ENCODE peak calls at places on chromosomes 12 and 14, in ten cellular contexts. F is GM10248, R is upper lobe of left lung, A is tibial nerve, O is lower lobe of right lung, Y is epithelial cell of esophagus, L is endothelial cell of umbilical vein, G is GM13977, C is heart left ventricle, N is upper lobe of right lung. V is an unnamed sample.
A peak's percentile ranks its signal among the peaks of the same experiment; 100 is the strongest.

GRCh38 chr12:28708918-28709371 is 440.1 kb upstream of the FAR2 start:
- DNase-seq in F (no peak), R (no peak), A (peak; percentile 11), O (no peak), Y (no peak), L (no peak), G (no peak), C (no peak), N (no peak), V (no peak)

GRCh38 chr12:39294712-39295111 is 148.2 kb downstream of the KIF21A start:
- DNase-seq in F (no peak), R (no peak), A (no peak), O (no peak), Y (no peak), L (no peak), G (no peak), C (no peak), N (no peak), V (no peak)

GRCh38 chr14:50763386-50764007 is 67.5 kb downstream of the NIN start:
- DNase-seq in F (no peak), R (no peak), A (no peak), O (no peak), Y (no peak), L (no peak), G (no peak), C (no peak), N (no peak), V (no peak)

GRCh38 chr12:67434653-67435375 is 165.7 kb downstream of the CAND1 start:
- DNase-seq in F (no peak), R (no peak), A (peak; percentile 28), O (no peak), Y (peak; percentile 78), L (no peak), G (no peak), C (no peak), N (no peak), V (no peak)

GRCh38 chr12:42090899-42091298 is 53.8 kb downstream of the GXYLT1 start:
- DNase-seq in F (no peak), R (no peak), A (no peak), O (no peak), Y (peak; percentile 33), L (peak; percentile 80), G (no peak), C (no peak), N (no peak), V (no peak)

GRCh38 chr12:55797068-55797467 is 20.5 kb downstream of the SARNP start:
- DNase-seq in F (no peak), R (no peak), A (peak; percentile 27), O (no peak), Y (peak; percentile 50), L (peak; percentile 41), G (no peak), C (peak; percentile 18), N (no peak), V (no peak)

GRCh38 chr12:4555804-4556203 is 6.2 kb upstream of the DYRK4 start:
- DNase-seq in F (no peak), R (no peak), A (no peak), O (no peak), Y (peak; percentile 33), L (no peak), G (no peak), C (no peak), N (no peak), V (no peak)

GRCh38 chr14:93879362-93879983 is 47.7 kb upstream of the FAM181A start:
- DNase-seq in F (no peak), R (peak; percentile 48), A (no peak), O (no peak), Y (no peak), L (no peak), G (no peak), C (no peak), N (peak; percentile 63), V (no peak)

GRCh38 chr12:113863455-113863845 is 102.7 kb downstream of the RBM19 start:
- DNase-seq in F (no peak), R (no peak), A (no peak), O (no peak), Y (peak; percentile 14), L (no peak), G (no peak), C (no peak), N (no peak), V (no peak)

GRCh38 chr12:50112456-50113218 is 601 bp downstream of the COX14 start:
- DNase-seq in F (no peak), R (peak; percentile 62), A (peak; percentile 44), O (no peak), Y (no peak), L (no peak), G (no peak), C (no peak), N (no peak), V (peak; percentile 48)

GRCh38 chr14:100839573-100840175 is 13.8 kb downstream of the MEG3 start:
- DNase-seq in F (no peak), R (no peak), A (no peak), O (peak; percentile 38), Y (no peak), L (no peak), G (no peak), C (no peak), N (no peak), V (no peak)

GRCh38 chr12:58981961-58982360 is 61.7 kb upstream of the LRIG3 start:
- DNase-seq in F (no peak), R (no peak), A (no peak), O (no peak), Y (no peak), L (no peak), G (no peak), C (no peak), N (no peak), V (no peak)

GRCh38 chr12:110109037-110109836 is 14.9 kb upstream of the IFT81 start:
- DNase-seq in F (no peak), R (peak; percentile 84), A (peak; percentile 97), O (peak; percentile 73), Y (peak; percentile 89), L (peak; percentile 81), G (no peak), C (peak; percentile 75), N (peak; percentile 77), V (no peak)
- TF ChIP-seq CTCF in F (no peak), R (peak; percentile 10), A (peak; percentile 65), O (no peak), Y (no peak), L (no peak), G (no peak), C (no peak), N (no peak), V (no peak)

GRCh38 chr14:60882219-60882618 is 98.7 kb downstream of the TRMT5 start:
- DNase-seq in F (no peak), R (no peak), A (no peak), O (no peak), Y (no peak), L (no peak), G (no peak), C (no peak), N (no peak), V (no peak)
- TF ChIP-seq CTCF in F (no peak), R (no peak), A (no peak), O (no peak), Y (no peak), L (no peak), G (no peak), C (no peak), N (no peak), V (no peak)

GRCh38 chr12:31600764-31601163 is 9.8 kb upstream of the DENND5B start:
- DNase-seq in F (no peak), R (no peak), A (no peak), O (no peak), Y (no peak), L (peak; percentile 86), G (no peak), C (no peak), N (no peak), V (no peak)
- TF ChIP-seq CTCF in F (no peak), R (no peak), A (no peak), O (no peak), Y (no peak), L (no peak), G (no peak), C (no peak), N (no peak), V (no peak)

GRCh38 chr14:89953602-89954001 is 928 bp downstream of the EFCAB11 start:
- DNase-seq in F (no peak), R (no peak), A (no peak), O (no peak), Y (no peak), L (no peak), G (no peak), C (no peak), N (no peak), V (no peak)

GRCh38 chr14:89954045-89955021 is at the start of gene EFCAB11:
- DNase-seq in F (peak; percentile 93), R (peak; percentile 94), A (peak; percentile 97), O (peak; percentile 96), Y (peak; percentile 99), L (peak; percentile 100), G (peak; percentile 92), C (peak; percentile 98), N (peak; percentile 95), V (peak; percentile 93)

GRCh38 chr14:89956294-89957009 is 725 bp downstream of the TDP1 start:
- DNase-seq in F (peak; percentile 71), R (peak; percentile 69), A (peak; percentile 20), O (peak; percentile 71), Y (peak; percentile 94), L (peak; percentile 80), G (peak; percentile 69), C (peak; percentile 41), N (peak; percentile 69), V (peak; percentile 74)

GRCh38 chr14:89955022-89955414 is 488 bp upstream of the EFCAB11 start:
- DNase-seq in F (no peak), R (no peak), A (peak; percentile 17), O (no peak), Y (no peak), L (no peak), G (no peak), C (no peak), N (no peak), V (no peak)

GRCh38 chr14:89955418-89956293 is at the start of gene TDP1:
- DNase-seq in F (peak; percentile 95), R (peak; percentile 96), A (peak; percentile 92), O (peak; percentile 97), Y (peak; percentile 98), L (peak; percentile 96), G (peak; percentile 96), C (peak; percentile 95), N (peak; percentile 97), V (peak; percentile 96)
- TF ChIP-seq CTCF in F (no peak), R (no peak), A (peak; percentile 58), O (no peak), Y (no peak), L (peak; percentile 7), G (no peak), C (no peak), N (no peak), V (no peak)

GRCh38 chr12:81128930-81129554 is 51.2 kb downstream of the ACSS3 start:
- DNase-seq in F (peak; percentile 37), R (no peak), A (no peak), O (no peak), Y (peak; percentile 51), L (peak; percentile 60), G (peak; percentile 26), C (peak; percentile 7), N (no peak), V (peak; percentile 40)
- TF ChIP-seq CTCF in F (peak; percentile 75), R (peak; percentile 51), A (peak; percentile 63), O (peak; percentile 66), Y (peak; percentile 91), L (peak; percentile 78), G (peak; percentile 81), C (peak; percentile 68), N (peak; percentile 66), V (peak; percentile 76)

V was measured in GM13976.